ENCODE peak calls at places on chromosomes 3 and 15, in seven cellular contexts. R is lung, S is activated gamma-delta T cell treated with Interleukin-2 at 50 U/mL for 16 hours, C is nephron progenitor cell, V is Peyer's patch, U is small intestine, F is germinal center. E is an unnamed sample.

GRCh38 chr15:70062321-70062956 is 35.3 kb downstream of the TLE3 start:
- DNase-seq in F (no peak), V (no peak), R (peak), U (peak), S (no peak), C (peak), E (peak)

GRCh38 chr3:62365311-62366092 is 7.8 kb downstream of the FEZF2 start:
- DNase-seq in V (no peak), R (no peak), F (no peak), S (no peak), U (no peak), C (no peak), E (no peak)

GRCh38 chr3:141660598-141660947 is 77.5 kb upstream of the RNF7 start:
- DNase-seq in S (no peak), C (no peak), V (no peak), R (no peak), U (peak), F (no peak), E (no peak)

GRCh38 chr3:169863458-169863899 is 6.3 kb downstream of the LRRC31 start:
- DNase-seq in R (peak), S (peak), F (peak), U (peak), V (peak), C (peak), E (peak)

GRCh38 chr15:92711457-92711831 is 55.9 kb upstream of the FAM174B start:
- DNase-seq in C (peak), U (no peak), R (no peak), S (no peak), V (no peak), F (no peak), E (no peak)

GRCh38 chr3:47356201-47356600 is 24.6 kb upstream of the PTPN23 start:
- DNase-seq in S (no peak), R (no peak), V (no peak), U (no peak), C (no peak), F (no peak), E (no peak)

GRCh38 chr15:85582076-85582718 is 201.8 kb downstream of the AKAP13 start:
- DNase-seq in S (peak), C (no peak), V (peak), F (peak), R (no peak), U (peak), E (peak)

GRCh38 chr3:108131105-108131794 is 40.4 kb upstream of the CD47 start:
- DNase-seq in R (no peak), S (no peak), F (no peak), U (no peak), V (no peak), C (no peak), E (no peak)

GRCh38 chr3:40470706-40471105 is 6.2 kb upstream of the ZNF619 start:
- DNase-seq in U (no peak), V (no peak), S (no peak), C (no peak), R (no peak), F (no peak), E (no peak)

GRCh38 chr15:75508741-75509532 is 57.4 kb upstream of the SIN3A start:
- DNase-seq in C (no peak), S (peak), R (no peak), F (no peak), V (no peak), U (peak), E (no peak)

GRCh38 chr15:69805248-69805953 is 292.3 kb downstream of the TLE3 start:
- DNase-seq in S (no peak), C (no peak), U (no peak), R (no peak), F (no peak), V (no peak), E (no peak)

GRCh38 chr15:76196286-76196948 is 114.9 kb downstream of the ETFA start:
- DNase-seq in C (peak), F (no peak), S (no peak), R (no peak), V (peak), U (peak), E (peak)

GRCh38 chr15:86001200-86001599 is 78.5 kb upstream of the AGBL1 start:
- DNase-seq in C (no peak), U (no peak), F (no peak), S (no peak), V (no peak), R (no peak), E (no peak)

GRCh38 chr15:90201944-90202375 is 830 bp downstream of the SEMA4B start:
- DNase-seq in F (no peak), S (no peak), U (no peak), V (no peak), R (no peak), C (peak), E (no peak)

GRCh38 chr3:140177943-140178342 is 243.0 kb downstream of the CLSTN2 start:
- DNase-seq in C (no peak), V (no peak), R (no peak), S (no peak), F (no peak), U (no peak), E (no peak)

GRCh38 chr3:127632441-127632840 is 3.5 kb downstream of the PODXL2 start:
- DNase-seq in R (no peak), S (no peak), F (no peak), V (no peak), U (no peak), C (no peak), E (no peak)

GRCh38 chr3:38136272-38136806 is 588 bp downstream of the ACAA1 start:
- DNase-seq in F (no peak), V (peak), C (no peak), R (no peak), U (no peak), S (no peak), E (no peak)